ENCODE peak calls at places on chromosomes 11 and 22, in five cellular contexts. M is chondrocyte, U is AG20443, Q is amniotic stem cell, W is body of pancreas. O is an unnamed sample.
A peak's percentile ranks its signal among the peaks of the same experiment; 100 is the strongest.

GRCh38 chr11:12157241-12157661 is 46.9 kb downstream of the MICAL2 start:
- DNase-seq in Q (no peak), U (peak; percentile 85), W (no peak), M (no peak), O (peak; percentile 62)

GRCh38 chr11:75760710-75761493 is 7.7 kb upstream of the DGAT2 start:
- DNase-seq in M (no peak), U (peak; percentile 68), Q (no peak), W (no peak), O (peak; percentile 18)

GRCh38 chr11:102935514-102935913 is 20.0 kb downstream of the MMP13 start:
- DNase-seq in W (no peak), U (no peak), M (no peak), Q (no peak), O (no peak)

GRCh38 chr11:24391165-24391564 is 105.7 kb upstream of the LUZP2 start:
- DNase-seq in U (peak; percentile 11), Q (no peak), W (no peak), M (no peak), O (peak; percentile 23)

GRCh38 chr11:33723238-33723881 is 12.9 kb downstream of the CD59 start:
- DNase-seq in Q (no peak), M (no peak), U (peak; percentile 79), W (no peak), O (no peak)

GRCh38 chr22:17917490-17917983 is 106.8 kb downstream of the MICAL3 start:
- DNase-seq in M (no peak), Q (no peak), U (no peak), W (no peak), O (no peak)

GRCh38 chr11:62345862-62346261 is 8.6 kb downstream of the ASRGL1 start:
- DNase-seq in Q (no peak), M (no peak), W (no peak), U (no peak), O (no peak)

GRCh38 chr11:74004694-74005615 is 3.9 kb downstream of the UCP3 start:
- DNase-seq in M (no peak), U (no peak), Q (no peak), W (no peak), O (no peak)

GRCh38 chr11:95256204-95256819 is 25.3 kb upstream of the SESN3 start:
- DNase-seq in W (no peak), Q (no peak), M (no peak), U (no peak), O (no peak)

GRCh38 chr11:123797065-123797940 is 8.8 kb downstream of the OR6M1 start:
- DNase-seq in Q (no peak), W (peak; percentile 78), M (no peak), U (no peak), O (no peak)

GRCh38 chr11:61754534-61755482 is 2.4 kb downstream of the MYRF start:
- DNase-seq in Q (no peak), W (peak; percentile 46), U (no peak), M (no peak), O (no peak)

GRCh38 chr22:39170825-39171622 is 18.5 kb upstream of the CBX7 start:
- DNase-seq in Q (peak; percentile 22), U (peak; percentile 87), M (peak; percentile 90), W (peak; percentile 88), O (peak; percentile 84)

GRCh38 chr11:94740975-94741707 is 27.0 kb upstream of the AMOTL1 start:
- DNase-seq in Q (peak; percentile 52), W (peak; percentile 37), M (no peak), U (peak; percentile 73), O (peak; percentile 81)

GRCh38 chr11:11703885-11704284 is 82.1 kb upstream of the GALNT18 start:
- DNase-seq in M (no peak), U (no peak), Q (no peak), W (no peak), O (no peak)

GRCh38 chr11:1988667-1989317 is 8.8 kb downstream of the H19 start:
- DNase-seq in M (peak; percentile 20), W (no peak), Q (no peak), U (no peak), O (no peak)

GRCh38 chr22:45562537-45563361 is 60.1 kb downstream of the FBLN1 start:
- DNase-seq in U (no peak), W (no peak), Q (no peak), M (peak; percentile 86), O (no peak)

GRCh38 chr11:117837070-117837776 is 12.7 kb upstream of the FXYD2 start:
- DNase-seq in U (no peak), M (peak; percentile 53), W (peak; percentile 9), Q (no peak), O (no peak)

GRCh38 chr11:130159657-130160459 is at the start of gene ST14:
- DNase-seq in W (peak; percentile 83), U (peak; percentile 25), Q (no peak), M (no peak), O (peak; percentile 39)

GRCh38 chr11:68956142-68956541 is 24.6 kb downstream of the MRGPRD start:
- DNase-seq in W (no peak), M (no peak), U (no peak), Q (no peak), O (peak; percentile 48)

GRCh38 chr22:25081409-25081824 is 118.2 kb upstream of the CRYBB3 start:
- DNase-seq in Q (no peak), U (peak; percentile 65), W (peak; percentile 31), M (no peak), O (peak; percentile 34)

GRCh38 chr11:76660533-76661305 is 9.8 kb downstream of the LRRC32 start:
- DNase-seq in U (no peak), M (peak; percentile 88), W (no peak), Q (no peak), O (no peak)

GRCh38 chr11:126742582-126742981 is 258.0 kb downstream of the KIRREL3 start:
- DNase-seq in W (no peak), Q (no peak), M (no peak), U (no peak), O (no peak)

GRCh38 chr22:28448625-28449024 is 231.0 kb downstream of the TTC28 start:
- DNase-seq in M (no peak), W (no peak), U (no peak), Q (no peak), O (no peak)

GRCh38 chr11:108985611-108986279 is 320.9 kb downstream of the DDX10 start:
- DNase-seq in W (no peak), M (no peak), Q (no peak), U (peak; percentile 36), O (peak; percentile 29)

GRCh38 chr11:17707833-17708232 is 11.5 kb upstream of the MYOD1 start:
- DNase-seq in W (no peak), U (no peak), Q (no peak), M (no peak), O (no peak)

GRCh38 chr11:113114452-113115027 is 153.3 kb downstream of the NCAM1 start:
- DNase-seq in M (no peak), Q (no peak), W (peak; percentile 32), U (peak; percentile 73), O (peak; percentile 11)

GRCh38 chr11:73996161-73996747 is 12.6 kb downstream of the UCP3 start:
- DNase-seq in U (no peak), W (no peak), Q (no peak), M (no peak), O (no peak)

GRCh38 chr11:76263166-76263565 is 56.9 kb upstream of the WNT11 start:
- DNase-seq in M (no peak), W (no peak), Q (no peak), U (no peak), O (no peak)

GRCh38 chr11:120108154-120108784 is 29.6 kb downstream of the TRIM29 start:
- DNase-seq in W (peak; percentile 75), M (no peak), Q (no peak), U (peak; percentile 96), O (peak; percentile 91)

GRCh38 chr11:34250732-34251639 is 106.8 kb downstream of the ABTB2 start:
- DNase-seq in Q (no peak), U (peak; percentile 75), M (peak; percentile 53), W (no peak), O (peak; percentile 42)

GRCh38 chr11:127050141-127050632 is 49.6 kb upstream of the KIRREL3 start:
- DNase-seq in Q (no peak), W (no peak), U (no peak), M (no peak), O (no peak)

GRCh38 chr11:62542750-62543567 is 3.6 kb downstream of the AHNAK start:
- DNase-seq in M (no peak), Q (peak; percentile 60), W (peak; percentile 69), U (peak; percentile 81), O (peak; percentile 78)

GRCh38 chr11:8085006-8085645 is 4.1 kb downstream of the TUB start:
- DNase-seq in M (peak; percentile 59), U (no peak), W (no peak), Q (no peak), O (no peak)

GRCh38 chr22:50190182-50190951 is 4.7 kb downstream of the TRABD start:
- DNase-seq in M (no peak), Q (no peak), U (peak; percentile 83), W (peak; percentile 84), O (peak; percentile 77)

GRCh38 chr11:77381749-77382693 is 80.5 kb upstream of the GDPD4 start:
- DNase-seq in U (peak; percentile 55), W (no peak), M (no peak), Q (no peak), O (peak; percentile 51)

O was measured in AG08396.